ENCODE peak calls at places on chromosomes 1 and 21, in nine cellular contexts. R, K, O, T, J, C, M, B and Y are unnamed samples.

GRCh38 chr1:164885311-164885710 is 326.3 kb downstream of the PBX1 start:
- DNase-seq in B (no peak), R (no peak), K (no peak), T (no peak), J (no peak), O (no peak), C (no peak), M (no peak), Y (no peak)

GRCh38 chr1:13832536-13832935 is 132.5 kb downstream of the PRDM2 start:
- DNase-seq in C (no peak), M (no peak), T (no peak), B (no peak), K (no peak), R (no peak), O (no peak), J (no peak), Y (no peak)

GRCh38 chr1:85850238-85850637 is 142.0 kb upstream of the ZNHIT6 start:
- DNase-seq in C (peak), K (no peak), J (no peak), O (peak), T (peak), B (no peak), M (no peak), R (no peak), Y (no peak)

GRCh38 chr1:223695941-223696340 is 16.4 kb upstream of the CAPN2 start:
- DNase-seq in B (no peak), K (no peak), C (no peak), O (no peak), M (no peak), J (no peak), R (no peak), T (no peak), Y (no peak)

GRCh38 chr21:14092834-14093560 is 117.8 kb downstream of the LIPI start:
- DNase-seq in J (no peak), T (no peak), M (no peak), K (no peak), O (no peak), R (no peak), B (no peak), C (no peak), Y (no peak)

GRCh38 chr1:207858271-207858670 is 52.7 kb downstream of the CD34 start:
- DNase-seq in M (no peak), T (no peak), J (no peak), R (no peak), K (no peak), B (no peak), O (peak), C (no peak), Y (no peak)

GRCh38 chr1:115332813-115333608 is 5.0 kb downstream of the NGF start:
- DNase-seq in M (no peak), J (no peak), T (no peak), C (no peak), K (no peak), O (peak), B (no peak), R (no peak), Y (no peak)

GRCh38 chr1:224042557-224043118 is 71.3 kb upstream of the FBXO28 start:
- DNase-seq in T (no peak), K (no peak), B (no peak), C (no peak), J (no peak), O (no peak), R (no peak), M (no peak), Y (no peak)

GRCh38 chr1:180773210-180773865 is 139.4 kb upstream of the KIAA1614 start:
- DNase-seq in J (no peak), M (no peak), O (peak), R (no peak), C (peak), K (no peak), B (no peak), T (no peak), Y (no peak)

GRCh38 chr1:90826024-90826423 is 108.9 kb upstream of the BARHL2 start:
- DNase-seq in O (no peak), K (no peak), J (no peak), R (no peak), T (no peak), C (no peak), M (no peak), B (no peak), Y (no peak)

GRCh38 chr1:63772876-63773275 is 941 bp upstream of the ROR1 start:
- DNase-seq in K (no peak), B (no peak), J (no peak), M (no peak), O (no peak), T (no peak), R (no peak), C (no peak), Y (no peak)

GRCh38 chr1:242828199-242828598 is 303.7 kb upstream of the PLD5 start:
- DNase-seq in J (no peak), M (no peak), O (no peak), T (no peak), R (no peak), C (no peak), B (no peak), K (no peak), Y (no peak)

GRCh38 chr1:31662463-31662862 is 17.8 kb upstream of the PEF1 start:
- DNase-seq in C (no peak), M (no peak), B (no peak), J (no peak), O (no peak), K (no peak), T (no peak), R (no peak), Y (no peak)

GRCh38 chr21:46116189-46116845 is 18.4 kb downstream of the COL6A2 start:
- DNase-seq in R (peak), M (no peak), K (no peak), T (no peak), O (no peak), C (no peak), B (peak), J (no peak), Y (no peak)

GRCh38 chr1:36089393-36090121 is 865 bp downstream of the ADPRS start:
- DNase-seq in O (peak), T (peak), M (no peak), J (no peak), K (no peak), R (peak), C (no peak), B (peak), Y (no peak)

GRCh38 chr1:244067893-244068292 is 16.8 kb downstream of the ZBTB18 start:
- DNase-seq in K (no peak), R (no peak), J (no peak), B (no peak), C (no peak), T (peak), M (no peak), O (no peak), Y (no peak)

GRCh38 chr21:31609081-31609480 is 50.4 kb upstream of the SOD1 start:
- DNase-seq in K (no peak), T (no peak), J (no peak), R (no peak), M (no peak), O (no peak), C (no peak), B (no peak), Y (no peak)